ENCODE peak calls at places on chromosomes 4 and X, in seven cellular contexts. G, L, J, P, D, V and T are unnamed samples. For H3K4me1, the result is how much of the 10 kb centered on the place peaks cover.

GRCh38 chrX:39633293-39633692 is 464.5 kb downstream of the BCOR start:
- DNase-seq in G (no peak), L (no peak), J (peak), P (no peak), D (no peak), V (no peak), T (no peak)

GRCh38 chr4:98996056-98996941 is 778 bp downstream of the METAP1 start:
- DNase-seq in G (peak), L (no peak), J (peak), P (peak), D (peak), V (peak), T (peak)

GRCh38 chr4:56048621-56049427 is 100.1 kb downstream of the CEP135 start:
- DNase-seq in G (peak), L (peak), J (peak), P (peak), D (no peak), V (peak), T (peak)

GRCh38 chrX:81528041-81528440 is 326.1 kb downstream of the SH3BGRL start:
- DNase-seq in G (no peak), L (no peak), J (no peak), P (no peak), D (no peak), V (no peak), T (no peak)

GRCh38 chr4:36111180-36111579 is 133.1 kb downstream of the ARAP2 start:
- DNase-seq in G (no peak), L (no peak), J (no peak), P (no peak), D (no peak), V (no peak), T (no peak)

GRCh38 chrX:101265869-101266428 is 25.2 kb downstream of the TAF7L start:
- DNase-seq in G (no peak), L (no peak), J (no peak), P (no peak), D (no peak), V (no peak), T (no peak)

GRCh38 chr4:74503580-74503979 is 58.6 kb downstream of the AREG start:
- DNase-seq in G (no peak), L (no peak), J (no peak), P (no peak), D (peak), V (no peak), T (no peak)

GRCh38 chrX:142156567-142156966 is 48.5 kb downstream of the MAGEC2 start:
- DNase-seq in G (no peak), L (no peak), J (no peak), P (no peak), D (no peak), V (no peak), T (peak)

GRCh38 chr4:23861897-23862296 is 27.9 kb downstream of the PPARGC1A start:
- DNase-seq in G (no peak), L (no peak), J (no peak), P (no peak), D (no peak), V (no peak), T (no peak)

GRCh38 chr4:162804323-162804924 is 362.3 kb downstream of the NAF1 start:
- DNase-seq in G (no peak), L (no peak), J (no peak), P (no peak), D (no peak), V (no peak), T (no peak)

GRCh38 chr4:4680243-4680642 is 138.4 kb upstream of the STX18 start:
- DNase-seq in G (no peak), L (no peak), J (no peak), P (no peak), D (no peak), V (no peak), T (no peak)

GRCh38 chr4:30538794-30539193 is 181.4 kb upstream of the PCDH7 start:
- DNase-seq in G (no peak), L (no peak), J (no peak), P (no peak), D (no peak), V (no peak), T (no peak)

GRCh38 chrX:11461181-11462001 is 168.2 kb downstream of the AMELX start:
- DNase-seq in G (peak), L (no peak), J (no peak), P (no peak), D (no peak), V (no peak), T (no peak)

GRCh38 chr4:10454726-10455125 is 2.5 kb downstream of the ZNF518B start:
- DNase-seq in G (no peak), L (no peak), J (no peak), P (no peak), D (no peak), V (no peak), T (no peak)

GRCh38 chr4:143358923-143359694 is 22.4 kb downstream of the GAB1 start:
- DNase-seq in G (peak), L (peak), J (no peak), P (peak), D (peak), V (no peak), T (no peak)

GRCh38 chr4:129545599-129546278 is 449.8 kb downstream of the C4orf33 start:
- DNase-seq in G (peak), L (peak), J (no peak), P (peak), D (peak), V (peak), T (no peak)

GRCh38 chr4:66766557-66766956 is 778.7 kb downstream of the CENPC start:
- DNase-seq in G (no peak), L (no peak), J (no peak), P (no peak), D (no peak), V (no peak), T (peak)

GRCh38 chrX:109684136-109684535 is 48.9 kb downstream of the ACSL4 start:
- DNase-seq in G (no peak), L (no peak), J (no peak), P (no peak), D (peak), V (no peak), T (no peak)

GRCh38 chrX:115642895-115643530 is 82.0 kb downstream of the PLS3 start:
- DNase-seq in G (peak), L (peak), J (peak), P (peak), D (no peak), V (peak), T (peak)

GRCh38 chrX:129523076-129524055 is at the start of gene SMARCA1:
- DNase-seq in G (peak), L (peak), J (peak), P (peak), D (no peak), V (peak), T (peak)

GRCh38 chr4:8350326-8350725 is 80.8 kb downstream of the HTRA3 start:
- DNase-seq in G (no peak), L (peak), J (no peak), P (no peak), D (no peak), V (no peak), T (no peak)

GRCh38 chrX:100090931-100091330 is 319.1 kb downstream of the PCDH19 start:
- DNase-seq in G (no peak), L (no peak), J (no peak), P (no peak), D (peak), V (no peak), T (no peak)

GRCh38 chrX:118893923-118894322 is 70.3 kb downstream of the ZCCHC12 start:
- DNase-seq in G (no peak), L (no peak), J (no peak), P (no peak), D (no peak), V (no peak), T (no peak)

GRCh38 chr4:6194458-6195195 is 5.7 kb downstream of the JAKMIP1 start:
- DNase-seq in G (no peak), L (no peak), J (no peak), P (no peak), D (no peak), V (no peak), T (peak)

GRCh38 chr4:121943941-121944340 is 7.9 kb downstream of the TRPC3 start:
- DNase-seq in G (peak), L (no peak), J (peak), P (no peak), D (no peak), V (no peak), T (peak)

GRCh38 chrX:281166-281999 is at the start of gene PLCXD1:
- DNase-seq in G (peak), L (peak), J (peak), P (peak), D (peak), V (peak), T (peak)

GRCh38 chrX:39418936-39419659 is 617.8 kb downstream of the MID1IP1 start:
- DNase-seq in G (no peak), L (peak), J (peak), P (peak), D (no peak), V (peak), T (no peak)

GRCh38 chrX:15468036-15468435 is 25.1 kb downstream of the PIR start:
- DNase-seq in G (no peak), L (no peak), J (peak), P (peak), D (peak), V (peak), T (peak)

GRCh38 chr4:114417214-114417613 is 181.4 kb upstream of the UGT8 start:
- DNase-seq in G (no peak), L (no peak), J (peak), P (no peak), D (no peak), V (no peak), T (no peak)

GRCh38 chrX:133150730-133151129 is 53.8 kb upstream of the USP26 start:
- DNase-seq in G (no peak), L (no peak), J (no peak), P (peak), D (no peak), V (peak), T (no peak)

GRCh38 chr4:7770675-7771050 is 169.0 kb downstream of the AFAP1 start:
- DNase-seq in G (no peak), L (no peak), J (no peak), P (no peak), D (no peak), V (no peak), T (no peak)

GRCh38 chrX:13029831-13030771 is 14.3 kb downstream of the FAM9C start:
- DNase-seq in G (peak), L (no peak), J (no peak), P (no peak), D (no peak), V (no peak), T (peak)

GRCh38 chrX:131895002-131895401 is 128.1 kb upstream of the STK26 start:
- DNase-seq in G (no peak), L (no peak), J (no peak), P (no peak), D (peak), V (no peak), T (no peak)
- H3K4me1 ChIP-seq in G (under half), L (under half), J (under half), P (under half), D (under half), V (under half), T (under half)

GRCh38 chr4:186687263-186687662 is 36.4 kb downstream of the FAT1 start:
- DNase-seq in G (no peak), L (no peak), J (no peak), P (no peak), D (no peak), V (no peak), T (no peak)

GRCh38 chr4:186689476-186689875 is 34.2 kb downstream of the FAT1 start:
- DNase-seq in G (no peak), L (no peak), J (no peak), P (peak), D (no peak), V (peak), T (no peak)

GRCh38 chr4:186691396-186691795 is 32.3 kb downstream of the FAT1 start:
- DNase-seq in G (no peak), L (no peak), J (no peak), P (no peak), D (no peak), V (no peak), T (no peak)

GRCh38 chr4:186685744-186686143 is 37.9 kb downstream of the FAT1 start:
- DNase-seq in G (peak), L (no peak), J (no peak), P (no peak), D (peak), V (no peak), T (no peak)

GRCh38 chr4:186688150-186688943 is 35.3 kb downstream of the FAT1 start:
- DNase-seq in G (no peak), L (no peak), J (no peak), P (no peak), D (no peak), V (no peak), T (peak)
- H3K4me1 ChIP-seq in G (half or more), L (half or more), J (under half), P (under half), D (under half), V (under half), T (under half)

DNA sequence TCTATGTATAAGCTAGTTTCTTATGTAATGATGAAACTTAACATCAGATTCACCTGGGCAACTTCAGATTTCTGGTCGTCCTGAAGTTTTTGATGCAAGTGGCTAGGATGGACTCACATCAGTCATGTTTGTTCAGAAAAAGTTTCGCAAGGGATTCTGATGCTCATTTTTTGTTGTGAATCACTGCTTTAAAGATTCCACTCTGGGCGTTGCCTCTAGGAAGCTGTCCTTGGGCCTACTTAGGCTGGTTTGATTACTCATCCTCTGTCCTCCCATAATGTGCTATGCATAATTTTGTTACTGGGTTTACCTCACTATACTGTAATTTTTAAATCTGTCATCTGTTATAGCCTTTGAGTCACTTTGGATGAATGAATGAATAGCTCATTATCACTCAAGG is 30.8 kb downstream of the HERC3 start:
- DNase-seq in G (peak), L (no peak), J (no peak), P (no peak), D (peak), V (no peak), T (no peak)
- H3K4me1 ChIP-seq in G (under half), L (under half), J (under half), P (under half), D (under half), V (under half), T (under half)

DNA sequence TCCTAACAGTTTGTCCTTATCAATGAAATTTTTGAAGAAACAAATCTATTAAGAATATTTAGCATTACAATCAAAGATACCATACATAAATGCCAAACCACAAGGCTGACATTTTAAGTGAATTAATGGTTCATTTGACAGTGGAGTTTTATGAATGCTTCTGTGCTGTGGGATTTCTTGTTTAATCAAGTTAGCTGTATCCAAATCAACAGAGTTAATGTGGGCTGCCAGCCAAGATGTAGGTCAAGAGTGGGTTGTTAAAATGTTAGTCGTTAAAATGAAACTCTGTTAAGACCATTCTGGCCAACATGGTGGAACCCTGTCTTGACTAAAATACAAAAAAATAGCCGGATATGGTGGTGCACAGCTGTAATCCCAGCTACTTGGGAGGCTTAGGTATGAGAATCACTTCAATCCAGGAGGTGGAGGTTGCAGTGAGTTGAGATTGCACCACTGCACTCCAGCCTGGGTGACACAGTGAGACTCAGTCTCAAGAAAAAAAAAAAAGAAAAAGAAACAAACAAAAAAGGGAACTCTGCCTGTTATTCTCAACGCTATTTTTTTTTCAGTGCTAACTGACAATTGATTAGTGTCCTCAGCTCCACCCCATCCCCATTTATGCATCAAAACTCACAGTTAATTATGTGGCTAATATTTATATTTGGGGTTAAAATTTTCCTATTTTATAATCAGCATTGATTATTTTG is 20.3 kb downstream of the GPAT3 start:
- DNase-seq in G (no peak), L (no peak), J (no peak), P (no peak), D (no peak), V (peak), T (no peak)
- H3K4me1 ChIP-seq in G (half or more), L (under half), J (under half), P (under half), D (under half), V (under half), T (under half)